ENCODE peak calls at places on chromosomes 5 and 9, in nine cellular contexts. U is neural crest cell, E is colonic mucosa, M is AG09319, Y is ovary, T is mammary epithelial cell, X is nephron progenitor cell, B is epithelial cell of proximal tubule, J is adrenal gland. C is an unnamed sample.

GRCh38 chr9:118618091-118618490 is 751.1 kb downstream of the BRINP1 start:
- DNase-seq in U (no peak), E (no peak), M (no peak), Y (no peak), T (peak), X (no peak), B (no peak), J (no peak), C (no peak)

GRCh38 chr9:95831810-95832209 is 43.7 kb upstream of the ERCC6L2 start:
- DNase-seq in U (no peak), E (peak), M (no peak), Y (no peak), T (no peak), X (no peak), B (no peak), J (no peak), C (no peak)

GRCh38 chr9:127862075-127863011 is 7.9 kb upstream of the ENG start:
- DNase-seq in U (no peak), E (peak), M (no peak), Y (peak), T (no peak), X (no peak), B (no peak), J (peak), C (no peak)

GRCh38 chr5:149024477-149024876 is 38.4 kb downstream of the SH3TC2 start:
- DNase-seq in U (no peak), E (no peak), M (no peak), Y (no peak), T (no peak), X (no peak), B (no peak), J (no peak), C (no peak)

GRCh38 chr5:160324885-160325284 is 12.5 kb upstream of the CCNJL start:
- DNase-seq in U (no peak), E (no peak), M (no peak), Y (no peak), T (no peak), X (no peak), B (no peak), J (no peak), C (no peak)

GRCh38 chr9:77981332-77981731 is 50.3 kb downstream of the GNAQ start:
- DNase-seq in U (no peak), E (peak), M (no peak), Y (no peak), T (peak), X (no peak), B (no peak), J (peak), C (no peak)

GRCh38 chr5:170720984-170721383 is 62.5 kb upstream of the GABRP start:
- DNase-seq in U (no peak), E (no peak), M (no peak), Y (no peak), T (no peak), X (no peak), B (no peak), J (no peak), C (no peak)

GRCh38 chr5:149429839-149430721 is 51.0 kb upstream of the IL17B start:
- DNase-seq in U (no peak), E (peak), M (no peak), Y (peak), T (no peak), X (no peak), B (no peak), J (peak), C (no peak)

GRCh38 chr5:36374275-36374862 is 72.7 kb upstream of the RANBP3L start:
- DNase-seq in U (no peak), E (no peak), M (no peak), Y (no peak), T (peak), X (no peak), B (no peak), J (no peak), C (no peak)

GRCh38 chr5:102754499-102755424 is at the start of gene PAM:
- DNase-seq in U (peak), E (peak), M (no peak), Y (peak), T (peak), X (peak), B (no peak), J (peak), C (peak)

GRCh38 chr5:113166710-113167366 is 190.2 kb downstream of the DCP2 start:
- DNase-seq in U (no peak), E (no peak), M (no peak), Y (no peak), T (peak), X (no peak), B (peak), J (no peak), C (no peak)

GRCh38 chr5:173837654-173838053 is 50.5 kb upstream of the CPEB4 start:
- DNase-seq in U (no peak), E (no peak), M (no peak), Y (no peak), T (no peak), X (no peak), B (no peak), J (no peak), C (no peak)

GRCh38 chr5:119327018-119327417 is 28.8 kb upstream of the TNFAIP8 start:
- DNase-seq in U (no peak), E (no peak), M (no peak), Y (no peak), T (no peak), X (no peak), B (no peak), J (no peak), C (no peak)

GRCh38 chr5:160555836-160556660 is 134.4 kb downstream of the PTTG1 start:
- DNase-seq in U (no peak), E (no peak), M (no peak), Y (no peak), T (peak), X (no peak), B (peak), J (no peak), C (no peak)

GRCh38 chr9:134066546-134066922 is 1.3 kb downstream of the BRD3 start:
- DNase-seq in U (no peak), E (no peak), M (no peak), Y (peak), T (no peak), X (no peak), B (no peak), J (no peak), C (no peak)

GRCh38 chr5:36200513-36200912 is 41.2 kb downstream of the NADK2 start:
- DNase-seq in U (no peak), E (no peak), M (no peak), Y (no peak), T (peak), X (no peak), B (no peak), J (no peak), C (no peak)

GRCh38 chr9:137554349-137554748 is 2.7 kb downstream of the MRPL41 start:
- DNase-seq in U (no peak), E (no peak), M (no peak), Y (no peak), T (no peak), X (no peak), B (no peak), J (no peak), C (no peak)

GRCh38 chr9:1042466-1042865 is 7.7 kb upstream of the DMRT2 start:
- DNase-seq in U (peak), E (peak), M (no peak), Y (no peak), T (no peak), X (peak), B (no peak), J (no peak), C (no peak)

GRCh38 chr9:90340421-90340820 is 302.2 kb downstream of the DIRAS2 start:
- DNase-seq in U (no peak), E (no peak), M (no peak), Y (no peak), T (peak), X (no peak), B (no peak), J (no peak), C (no peak)

GRCh38 chr5:74212336-74212735 is 428.2 kb downstream of the ENC1 start:
- DNase-seq in U (no peak), E (no peak), M (no peak), Y (no peak), T (no peak), X (peak), B (no peak), J (no peak), C (no peak)

GRCh38 chr5:107414802-107415201 is 255.9 kb downstream of the EFNA5 start:
- DNase-seq in U (no peak), E (no peak), M (no peak), Y (no peak), T (no peak), X (no peak), B (no peak), J (no peak), C (no peak)

GRCh38 chr5:62312036-62312435 is 6.0 kb downstream of the KIF2A start:
- DNase-seq in U (no peak), E (no peak), M (no peak), Y (no peak), T (peak), X (no peak), B (no peak), J (no peak), C (no peak)

GRCh38 chr9:17807670-17808282 is 228.9 kb downstream of the SH3GL2 start:
- DNase-seq in U (no peak), E (peak), M (no peak), Y (no peak), T (no peak), X (no peak), B (no peak), J (no peak), C (no peak)

GRCh38 chr5:27612161-27612560 is 573.8 kb upstream of the CDH9 start:
- DNase-seq in U (no peak), E (no peak), M (no peak), Y (no peak), T (no peak), X (no peak), B (no peak), J (no peak), C (no peak)

GRCh38 chr9:127776195-127776918 is 2.1 kb downstream of the SH2D3C start:
- DNase-seq in U (no peak), E (peak), M (no peak), Y (no peak), T (no peak), X (peak), B (no peak), J (no peak), C (no peak)

GRCh38 chr9:124394167-124394566 is 21.1 kb downstream of the PSMB7 start:
- DNase-seq in U (no peak), E (no peak), M (no peak), Y (no peak), T (no peak), X (no peak), B (no peak), J (no peak), C (no peak)

GRCh38 chr5:31408814-31409213 is 123.1 kb downstream of the DROSHA start:
- DNase-seq in U (no peak), E (no peak), M (no peak), Y (no peak), T (peak), X (no peak), B (peak), J (no peak), C (no peak)

GRCh38 chr5:35671516-35671915 is 53.9 kb downstream of the SPEF2 start:
- DNase-seq in U (no peak), E (no peak), M (no peak), Y (no peak), T (no peak), X (no peak), B (no peak), J (no peak), C (no peak)

GRCh38 chr5:68942169-68942568 is 151.6 kb upstream of the SLC30A5 start:
- DNase-seq in U (no peak), E (no peak), M (no peak), Y (no peak), T (no peak), X (no peak), B (no peak), J (no peak), C (no peak)

GRCh38 chr9:105141448-105142101 is 102.9 kb upstream of the SLC44A1 start:
- DNase-seq in U (no peak), E (no peak), M (no peak), Y (no peak), T (no peak), X (no peak), B (no peak), J (no peak), C (no peak)

GRCh38 chr9:126380447-126380846 is 53.8 kb downstream of the MVB12B start:
- DNase-seq in U (no peak), E (no peak), M (no peak), Y (no peak), T (no peak), X (no peak), B (no peak), J (no peak), C (no peak)

GRCh38 chr9:37955781-37956422 is 52.0 kb upstream of the SLC25A51 start:
- DNase-seq in U (no peak), E (no peak), M (no peak), Y (no peak), T (no peak), X (no peak), B (no peak), J (no peak), C (no peak)

GRCh38 chr9:37956904-37957663 is 53.2 kb upstream of the SLC25A51 start:
- DNase-seq in U (no peak), E (no peak), M (no peak), Y (no peak), T (no peak), X (no peak), B (no peak), J (no peak), C (no peak)

GRCh38 chr9:37958154-37958553 is 54.2 kb upstream of the SLC25A51 start:
- DNase-seq in U (no peak), E (no peak), M (no peak), Y (no peak), T (no peak), X (no peak), B (no peak), J (no peak), C (no peak)

GRCh38 chr9:37956423-37956820 is 52.5 kb upstream of the SLC25A51 start:
- DNase-seq in U (no peak), E (no peak), M (no peak), Y (no peak), T (no peak), X (no peak), B (no peak), J (no peak), C (no peak)

DNA sequence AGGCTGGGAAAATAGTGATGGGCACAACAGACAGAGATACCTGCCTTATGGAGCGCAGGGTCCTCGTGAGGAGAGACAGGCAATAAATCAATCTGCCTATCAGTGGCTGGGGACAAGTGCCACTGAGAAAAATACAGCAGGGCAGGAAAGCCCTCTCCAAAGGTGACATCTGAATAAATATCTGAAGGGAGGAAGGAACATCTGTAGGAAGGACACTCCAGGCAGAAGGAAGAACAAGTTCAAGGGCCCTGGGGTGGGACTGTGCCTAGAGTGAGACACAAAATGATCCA is 53.7 kb upstream of the SLC25A51 start:
- DNase-seq in U (no peak), E (no peak), M (no peak), Y (no peak), T (no peak), X (no peak), B (no peak), J (no peak), C (no peak)
- TF ChIP-seq CTCF in U (no peak), E (no peak), M (no peak), Y (no peak), T (no peak), X (no peak), B (no peak), J (no peak), C (no peak)

DNA sequence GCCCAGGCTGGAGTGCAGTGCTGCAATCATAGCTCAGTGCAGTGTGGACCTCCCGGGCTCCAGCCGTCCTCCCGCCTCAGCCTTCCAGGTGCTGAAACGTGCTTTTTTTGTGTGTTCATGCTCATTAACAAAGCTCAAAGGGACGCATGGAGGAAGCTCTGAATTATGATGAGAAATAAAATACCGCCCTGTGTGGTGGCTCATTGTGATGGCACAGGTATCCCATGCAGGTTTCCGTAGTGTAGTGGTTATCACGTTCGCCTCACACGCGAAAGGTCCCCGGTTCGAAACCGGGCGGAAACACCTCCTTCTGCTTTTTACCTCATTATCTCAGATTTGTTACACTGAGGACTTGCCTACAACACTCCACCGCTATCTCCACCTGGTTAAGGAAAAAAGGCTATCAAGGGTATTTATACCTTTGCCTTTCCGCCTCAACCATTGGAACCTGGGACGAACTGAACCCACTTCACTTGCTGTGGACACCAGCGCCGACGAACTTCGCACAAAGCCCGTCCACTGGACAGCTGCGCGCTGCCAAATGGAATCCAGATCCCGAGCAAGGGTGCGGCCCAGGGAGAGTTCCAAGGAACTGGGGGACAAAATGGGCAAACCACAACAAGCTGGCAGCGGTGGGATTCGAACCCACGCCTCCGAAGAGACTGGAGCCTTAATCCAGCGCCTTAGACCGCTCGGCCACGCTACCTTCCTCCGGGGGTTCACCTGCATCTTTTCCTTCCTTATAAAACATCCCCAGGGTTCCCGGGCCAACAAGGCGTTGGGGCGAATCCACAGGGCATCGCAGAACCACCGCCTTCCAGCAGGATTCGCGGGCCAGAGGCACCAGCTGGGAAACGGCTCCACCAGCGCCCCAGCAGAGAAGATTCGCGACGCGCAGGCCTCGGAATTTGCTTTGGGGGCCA is 26.3 kb downstream of the OR2V2 start:
- DNase-seq in U (no peak), E (peak), M (no peak), Y (no peak), T (peak), X (peak), B (no peak), J (no peak), C (no peak)
- TF ChIP-seq CTCF in U (peak), E (no peak), M (no peak), Y (no peak), T (no peak), X (no peak), B (no peak), J (no peak), C (no peak)

GRCh38 chr5:169584998-169585451 is 1.5 kb downstream of the SPDL1 start:
- DNase-seq in U (no peak), E (no peak), M (no peak), Y (no peak), T (no peak), X (no peak), B (no peak), J (no peak), C (no peak)
- TF ChIP-seq CTCF in U (no peak), E (no peak), M (no peak), Y (no peak), T (no peak), X (no peak), B (peak), J (no peak), C (no peak)

GRCh38 chr5:54969856-54970828 is 15.3 kb downstream of the ESM1 start:
- DNase-seq in U (no peak), E (no peak), M (no peak), Y (no peak), T (no peak), X (no peak), B (no peak), J (no peak), C (no peak)
- TF ChIP-seq CTCF in U (no peak), E (no peak), M (no peak), Y (no peak), T (no peak), X (no peak), B (no peak), J (no peak), C (no peak)

GRCh38 chr5:139637438-139638089 is 10.6 kb upstream of the CXXC5 start:
- DNase-seq in U (peak), E (peak), M (no peak), Y (peak), T (peak), X (peak), B (no peak), J (peak), C (no peak)
- TF ChIP-seq CTCF in U (peak), E (no peak), M (peak), Y (no peak), T (no peak), X (no peak), B (peak), J (peak), C (no peak)

GRCh38 chr9:121700831-121701419 is 49.5 kb downstream of the DAB2IP start:
- DNase-seq in U (no peak), E (no peak), M (no peak), Y (peak), T (no peak), X (no peak), B (no peak), J (no peak), C (no peak)

GRCh38 chr9:121700165-121700830 is 48.9 kb downstream of the DAB2IP start:
- DNase-seq in U (peak), E (peak), M (no peak), Y (peak), T (peak), X (peak), B (no peak), J (peak), C (no peak)

GRCh38 chr9:121704281-121704680 is 52.8 kb downstream of the DAB2IP start:
- DNase-seq in U (no peak), E (no peak), M (no peak), Y (no peak), T (peak), X (no peak), B (no peak), J (no peak), C (no peak)

GRCh38 chr9:121701736-121702261 is 50.4 kb downstream of the DAB2IP start:
- DNase-seq in U (no peak), E (no peak), M (no peak), Y (no peak), T (no peak), X (no peak), B (no peak), J (no peak), C (no peak)

DNA sequence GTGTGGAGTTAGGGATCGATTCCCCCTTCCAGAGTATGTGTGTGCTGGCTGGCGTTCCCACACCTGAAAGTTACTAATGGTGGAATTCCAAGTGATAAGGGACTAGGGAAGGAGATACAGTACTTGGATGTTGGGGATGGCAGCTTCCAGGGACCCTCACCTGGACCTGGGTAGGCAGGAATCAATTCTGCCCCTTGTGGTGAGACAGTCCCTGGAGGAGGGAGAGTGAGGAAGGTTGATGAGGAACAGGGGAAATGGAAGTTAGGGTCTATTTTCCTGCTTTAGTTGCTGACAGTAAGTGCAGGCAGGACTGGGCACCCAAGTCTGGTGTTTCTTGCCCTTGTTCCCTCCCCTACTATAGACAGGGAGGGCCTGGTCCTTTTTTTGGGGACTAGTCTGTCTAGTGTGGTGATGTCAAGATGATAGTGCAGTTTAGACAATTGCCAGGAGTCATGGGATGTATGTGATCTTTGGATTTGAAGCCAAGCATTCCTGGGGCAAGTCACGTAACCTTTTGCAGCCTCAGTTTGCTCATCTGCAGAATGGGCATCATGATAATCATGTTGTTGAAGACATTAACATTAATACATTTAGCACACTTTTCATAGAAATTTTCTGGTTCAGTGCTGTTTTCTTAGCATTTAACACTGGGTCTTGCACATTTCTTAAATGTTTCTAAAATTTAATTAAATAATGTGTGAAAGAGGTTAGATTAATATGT is 51.7 kb downstream of the DAB2IP start:
- DNase-seq in U (no peak), E (no peak), M (no peak), Y (no peak), T (no peak), X (no peak), B (no peak), J (no peak), C (no peak)
- TF ChIP-seq CTCF in U (peak), E (no peak), M (peak), Y (no peak), T (peak), X (no peak), B (peak), J (no peak), C (no peak)

DNA sequence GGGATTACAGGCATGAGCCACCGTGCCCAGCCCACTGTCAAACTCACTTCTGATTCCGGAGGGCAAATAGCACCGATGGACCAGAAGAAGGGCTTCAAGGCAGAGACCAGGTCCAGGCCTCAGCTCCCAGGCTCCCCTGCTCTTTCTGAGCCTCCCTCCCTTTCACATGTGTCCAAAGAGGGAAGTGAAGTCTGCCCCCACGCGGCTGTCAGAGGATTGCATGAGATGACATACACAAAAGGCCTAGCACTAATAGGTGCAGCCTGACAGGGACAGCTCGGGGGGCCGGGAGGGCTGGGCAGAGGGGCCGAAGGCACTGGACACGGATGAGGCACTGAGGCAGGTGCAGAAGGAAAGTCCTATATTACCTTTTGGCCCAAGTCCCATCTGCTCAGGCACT is 16.1 kb downstream of the FBP1 start:
- DNase-seq in U (peak), E (peak), M (no peak), Y (no peak), T (no peak), X (peak), B (no peak), J (no peak), C (no peak)
- TF ChIP-seq CTCF in U (peak), E (peak), M (peak), Y (no peak), T (peak), X (peak), B (peak), J (no peak), C (no peak)

C was measured in omental fat pad.